ENCODE peak calls at places on chromosomes 6 and 20, in eight cellular contexts. M, G, Y, C, I, T, L and B are unnamed samples.

GRCh38 chr6:2857580-2858337 is 16.1 kb upstream of the SERPINB1 start:
- DNase-seq in Y (no peak), M (no peak), L (peak; percentile 51), G (peak; percentile 63), I (peak; percentile 70), C (no peak), T (peak; percentile 90), B (no peak)

GRCh38 chr6:95280690-95281273 is 296.6 kb upstream of the MANEA start:
- DNase-seq in Y (no peak), L (no peak), G (peak; percentile 28), T (no peak), I (peak; percentile 47), C (no peak), M (no peak), B (no peak)

GRCh38 chr6:5584072-5584471 is 322.8 kb downstream of the FARS2 start:
- DNase-seq in C (no peak), T (no peak), M (no peak), Y (no peak), L (no peak), G (no peak), I (peak; percentile 77), B (no peak)

GRCh38 chr6:2738373-2738979 is 12.2 kb downstream of the MYLK4 start:
- DNase-seq in L (peak; percentile 25), C (no peak), G (peak; percentile 75), I (peak; percentile 74), M (no peak), T (no peak), Y (peak; percentile 37), B (peak; percentile 89)

GRCh38 chr20:7841967-7842301 is 98.3 kb downstream of the HAO1 start:
- DNase-seq in M (peak; percentile 19), L (no peak), C (no peak), T (no peak), Y (peak; percentile 91), G (no peak), I (peak; percentile 85), B (peak; percentile 53)

GRCh38 chr20:25360631-25361286 is 29.9 kb downstream of the ABHD12 start:
- DNase-seq in Y (no peak), I (peak; percentile 33), G (no peak), L (no peak), T (no peak), M (no peak), C (no peak), B (no peak)

GRCh38 chr6:44481765-44482164 is 94.3 kb downstream of the CDC5L start:
- DNase-seq in I (no peak), C (no peak), T (no peak), G (no peak), Y (no peak), L (no peak), M (no peak), B (no peak)

GRCh38 chr20:16713056-16713455 is 16.8 kb upstream of the SNRPB2 start:
- DNase-seq in T (no peak), L (no peak), C (no peak), G (no peak), M (no peak), Y (no peak), I (no peak), B (no peak)

GRCh38 chr20:24016560-24016959 is 28.0 kb upstream of the GGTLC1 start:
- DNase-seq in I (no peak), T (no peak), L (no peak), M (no peak), Y (no peak), G (no peak), C (no peak), B (no peak)

GRCh38 chr20:38842558-38842981 is 37.1 kb downstream of the PPP1R16B start:
- DNase-seq in C (no peak), M (no peak), L (peak; percentile 73), Y (no peak), I (no peak), T (no peak), G (no peak), B (no peak)

GRCh38 chr6:140437619-140438345 is 1063.3 kb upstream of the CITED2 start:
- DNase-seq in T (no peak), L (no peak), G (no peak), M (no peak), Y (peak; percentile 67), C (no peak), I (no peak), B (no peak)

GRCh38 chr6:148525453-148525852 is 182.8 kb downstream of the SASH1 start:
- DNase-seq in T (no peak), Y (no peak), L (no peak), G (no peak), C (no peak), I (peak; percentile 91), M (no peak), B (no peak)

GRCh38 chr6:1130692-1131091 is 181.2 kb upstream of the FOXQ1 start:
- DNase-seq in T (no peak), M (no peak), L (no peak), C (no peak), I (no peak), G (no peak), Y (no peak), B (no peak)

GRCh38 chr20:8043687-8044278 is 24.2 kb upstream of the TMX4 start:
- DNase-seq in L (no peak), M (no peak), C (no peak), G (no peak), T (no peak), I (peak; percentile 73), Y (peak; percentile 53), B (no peak)

GRCh38 chr6:89299451-89299850 is 15.6 kb downstream of the GABRR2 start:
- DNase-seq in Y (no peak), M (no peak), G (no peak), I (no peak), T (peak; percentile 84), C (no peak), L (no peak), B (no peak)

GRCh38 chr6:7615611-7616383 is 25.8 kb downstream of the SNRNP48 start:
- DNase-seq in L (peak; percentile 33), T (no peak), C (no peak), I (peak; percentile 69), G (peak; percentile 48), M (no peak), Y (peak; percentile 62), B (peak; percentile 80)

GRCh38 chr6:52826513-52826912 is 14.1 kb downstream of the GSTA5 start:
- DNase-seq in I (no peak), M (no peak), Y (no peak), T (no peak), L (no peak), G (no peak), C (no peak), B (no peak)
- H3K27ac ChIP-seq in I (no peak overlapping the region), M (no peak overlapping the region), Y (no peak overlapping the region), T (no peak overlapping the region), L (no peak overlapping the region), G (peak overlapping the region; percentile 2), C (no peak overlapping the region), B (no peak overlapping the region)

GRCh38 chr6:116932496-116932895 is 55.5 kb downstream of the RFX6 start:
- DNase-seq in I (no peak), C (no peak), G (no peak), L (no peak), M (no peak), T (no peak), Y (no peak), B (no peak)

GRCh38 chr6:116933488-116933887 is 56.4 kb downstream of the RFX6 start:
- DNase-seq in T (no peak), G (no peak), L (no peak), Y (no peak), C (no peak), M (no peak), I (no peak), B (no peak)

GRCh38 chr6:116941727-116942126 is 64.7 kb downstream of the RFX6 start:
- DNase-seq in T (no peak), M (no peak), L (no peak), G (no peak), C (no peak), I (no peak), Y (no peak), B (peak; percentile 46)

GRCh38 chr6:116938305-116938704 is 61.3 kb downstream of the RFX6 start:
- DNase-seq in Y (no peak), M (no peak), I (no peak), C (no peak), G (no peak), T (no peak), L (no peak), B (no peak)
- H3K27me3 ChIP-seq in Y (peaks cover 6% of the 10 kb centered on the region), M (peaks cover 5% of the 10 kb centered on the region), I (no peaks in the 10 kb centered on the region), C (no peaks in the 10 kb centered on the region), G (no peaks in the 10 kb centered on the region), T (no peaks in the 10 kb centered on the region), L (no peaks in the 10 kb centered on the region), B (no peaks in the 10 kb centered on the region)

GRCh38 chr6:56686429-56686828 is 43.7 kb upstream of the DST start:
- DNase-seq in G (no peak), I (no peak), L (no peak), T (no peak), Y (no peak), M (no peak), C (no peak), B (no peak)
- H3K4me1 ChIP-seq in G (no peaks in the 10 kb centered on the region), I (peaks cover 24% of the 10 kb centered on the region), L (peaks cover 11% of the 10 kb centered on the region), T (peaks cover 84% of the 10 kb centered on the region), Y (peaks cover 15% of the 10 kb centered on the region), M (peaks cover 49% of the 10 kb centered on the region), C (no peaks in the 10 kb centered on the region), B (peaks cover 3% of the 10 kb centered on the region)

DNA sequence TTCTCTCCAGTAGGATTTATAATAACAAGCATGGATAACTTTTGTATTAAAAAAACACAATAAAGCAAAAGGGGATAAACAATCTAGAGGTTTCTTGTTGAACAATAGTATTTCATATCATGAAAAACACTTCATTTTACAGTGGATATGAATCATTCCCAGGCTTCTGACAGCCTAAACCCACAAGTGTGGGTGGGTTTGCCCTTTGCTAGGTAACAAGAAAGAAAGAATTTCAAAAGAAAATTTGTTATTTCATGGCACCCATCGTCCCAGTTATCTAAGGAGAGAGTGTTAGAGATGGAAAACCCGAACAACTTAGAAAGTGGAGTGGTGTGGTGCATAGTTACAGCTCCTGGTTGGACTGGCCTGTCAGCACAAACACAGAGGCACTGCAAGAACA is 76.1 kb upstream of the GPR6 start:
- DNase-seq in I (no peak), Y (no peak), C (no peak), G (no peak), M (no peak), T (no peak), L (no peak), B (no peak)
- H3K27ac ChIP-seq in I (no peak overlapping the region), Y (no peak overlapping the region), C (no peak overlapping the region), G (no peak overlapping the region), M (no peak overlapping the region), T (no peak overlapping the region), L (no peak overlapping the region), B (peak overlapping the region; percentile 47)